ENCODE peak calls at places on chromosomes 3 and 15, in six cellular contexts. M is DMS153; J is MV-4-11; Q is non-pigmented ciliary epithelial cell; V is stimulated activated naive CD8-positive, alpha-beta T cell treated with anti-CD3 and anti-CD28 coated beads, Interleukin-15, Interleukin-2, amounts not matched to agents 100 U/mL and 50 U/mL, for 24 hours; S is fibroblast of lung. U is an unnamed sample.

GRCh38 chr3:71066356-71066755 is 517.2 kb downstream of the FOXP1 start:
- DNase-seq in M (no peak), J (no peak), Q (no peak), V (no peak), S (no peak), U (peak)

GRCh38 chr3:45950686-45951600 is 7.7 kb downstream of the CXCR6 start:
- DNase-seq in M (no peak), J (no peak), Q (no peak), V (peak), S (no peak), U (no peak)

GRCh38 chr3:33075996-33076395 is 20.9 kb downstream of the GLB1 start:
- DNase-seq in M (no peak), J (no peak), Q (no peak), V (no peak), S (peak), U (no peak)

GRCh38 chr15:39096608-39097007 is 484.3 kb upstream of the THBS1 start:
- DNase-seq in M (no peak), J (no peak), Q (no peak), V (no peak), S (no peak), U (no peak)

GRCh38 chr3:108218811-108219210 is 3.4 kb downstream of the IFT57 start:
- DNase-seq in M (no peak), J (no peak), Q (no peak), V (no peak), S (peak), U (no peak)

GRCh38 chr3:36812240-36812639 is 47.9 kb upstream of the DCLK3 start:
- DNase-seq in M (no peak), J (no peak), Q (no peak), V (no peak), S (no peak), U (no peak)

GRCh38 chr3:158792709-158793108 is 9.1 kb upstream of the MFSD1 start:
- DNase-seq in M (no peak), J (no peak), Q (peak), V (no peak), S (peak), U (no peak)

GRCh38 chr15:51492528-51492927 is 130.0 kb downstream of the DMXL2 start:
- DNase-seq in M (no peak), J (no peak), Q (no peak), V (no peak), S (no peak), U (no peak)

GRCh38 chr3:54599741-54600140 is 328.1 kb downstream of the LRTM1 start:
- DNase-seq in M (no peak), J (no peak), Q (no peak), V (no peak), S (no peak), U (no peak)

GRCh38 chr15:79918278-79918677 is 21.5 kb upstream of the MTHFS start:
- DNase-seq in M (no peak), J (no peak), Q (no peak), V (no peak), S (no peak), U (no peak)

GRCh38 chr3:148790841-148791240 is 36.8 kb upstream of the CPB1 start:
- DNase-seq in M (peak), J (peak), Q (no peak), V (no peak), S (peak), U (no peak)

GRCh38 chr15:85854345-85855097 is 59.8 kb upstream of the KLHL25 start:
- DNase-seq in M (no peak), J (peak), Q (no peak), V (peak), S (peak), U (peak)

GRCh38 chr3:24523988-24524727 is 29.5 kb upstream of the THRB start:
- DNase-seq in M (no peak), J (no peak), Q (no peak), V (no peak), S (peak), U (no peak)

GRCh38 chr3:156378871-156379270 is 176.0 kb downstream of the SSR3 start:
- DNase-seq in M (no peak), J (no peak), Q (no peak), V (no peak), S (no peak), U (no peak)

GRCh38 chr3:6578526-6578925 is 282.4 kb upstream of the GRM7 start:
- DNase-seq in M (no peak), J (no peak), Q (no peak), V (no peak), S (no peak), U (no peak)

GRCh38 chr3:116863842-116864626 is 154.5 kb downstream of the TUSC7 start:
- DNase-seq in M (peak), J (no peak), Q (peak), V (no peak), S (peak), U (peak)

GRCh38 chr3:197520311-197521276 is 35.2 kb downstream of the BDH1 start:
- DNase-seq in M (peak), J (peak), Q (peak), V (no peak), S (peak), U (no peak)

GRCh38 chr15:25245801-25246622 is 192.8 kb downstream of the UBE3A start:
- DNase-seq in M (no peak), J (no peak), Q (no peak), V (no peak), S (no peak), U (no peak)

GRCh38 chr15:101029971-101030661 is 111.0 kb downstream of the LRRK1 start:
- DNase-seq in M (no peak), J (no peak), Q (no peak), V (no peak), S (no peak), U (no peak)

GRCh38 chr3:86960551-86960950 is 30.4 kb downstream of the VGLL3 start:
- DNase-seq in M (no peak), J (no peak), Q (no peak), V (no peak), S (peak), U (no peak)

GRCh38 chr3:58521002-58521670 is 15.9 kb downstream of the ACOX2 start:
- DNase-seq in M (no peak), J (peak), Q (no peak), V (no peak), S (no peak), U (peak)

GRCh38 chr3:9498781-9499180 is 54.8 kb downstream of the LHFPL4 start:
- DNase-seq in M (no peak), J (no peak), Q (no peak), V (no peak), S (no peak), U (no peak)

GRCh38 chr15:95169701-95170459 is 938.5 kb downstream of the MCTP2 start:
- DNase-seq in M (no peak), J (no peak), Q (no peak), V (no peak), S (no peak), U (no peak)

GRCh38 chr3:14144423-14145075 is 19.7 kb downstream of the TMEM43 start:
- DNase-seq in M (peak), J (peak), Q (peak), V (peak), S (peak), U (peak)

GRCh38 chr3:17115186-17115585 is 230.4 kb downstream of the PLCL2 start:
- DNase-seq in M (no peak), J (no peak), Q (no peak), V (no peak), S (peak), U (no peak)

U was measured in KBM-7.